ENCODE peak calls at places on chromosomes 7 and 10, in four cellular contexts. Y is H9; E is OCI-LY7; U is effector memory CD4-positive, alpha-beta T cell. F is an unnamed sample.

GRCh38 chr10:71392292-71392691 is 4.4 kb upstream of the CDH23 start:
- DNase-seq in Y (peak), E (no peak), U (no peak), F (no peak)

GRCh38 chr10:77188511-77188910 is 449.1 kb downstream of the KCNMA1 start:
- DNase-seq in Y (no peak), E (no peak), U (no peak), F (no peak)

GRCh38 chr7:16755397-16755796 is 1.8 kb downstream of the TSPAN13 start:
- DNase-seq in Y (no peak), E (no peak), U (no peak), F (no peak)

GRCh38 chr10:1420663-1421362 is 316.5 kb downstream of the ADARB2 start:
- DNase-seq in Y (peak), E (peak), U (no peak), F (no peak)

GRCh38 chr10:71483871-71484270 is 87.2 kb downstream of the CDH23 start:
- DNase-seq in Y (no peak), E (no peak), U (no peak), F (no peak)

GRCh38 chr7:108066486-108066885 is 63.5 kb upstream of the LAMB1 start:
- DNase-seq in Y (no peak), E (no peak), U (no peak), F (no peak)

GRCh38 chr10:125000366-125001312 is 58.7 kb downstream of the ZRANB1 start:
- DNase-seq in Y (no peak), E (no peak), U (no peak), F (no peak)

GRCh38 chr7:151663382-151664100 is 143.8 kb upstream of the RHEB start:
- DNase-seq in Y (no peak), E (no peak), U (no peak), F (no peak)

GRCh38 chr10:78362406-78363022 is 328.9 kb downstream of the RPS24 start:
- DNase-seq in Y (peak), E (no peak), U (no peak), F (peak)

GRCh38 chr10:71244638-71245419 is 32.5 kb downstream of the UNC5B start:
- DNase-seq in Y (no peak), E (no peak), U (no peak), F (peak)

GRCh38 chr10:124874-125273 is 10.4 kb upstream of the ZMYND11 start:
- DNase-seq in Y (no peak), E (no peak), U (no peak), F (no peak)

GRCh38 chr10:26430641-26431163 is 7.4 kb upstream of the APBB1IP start:
- DNase-seq in Y (no peak), E (peak), U (no peak), F (no peak)

GRCh38 chr10:119030421-119031250 is 1.1 kb downstream of the NANOS1 start:
- DNase-seq in Y (peak), E (peak), U (peak), F (no peak)

GRCh38 chr10:42513921-42514320 is 124.4 kb downstream of the ZNF33B start:
- DNase-seq in Y (no peak), E (no peak), U (no peak), F (no peak)

GRCh38 chr7:8035647-8036518 is 67.3 kb downstream of the GLCCI1 start:
- DNase-seq in Y (peak), E (peak), U (no peak), F (peak)

F was measured in GM04504.